ENCODE peak calls at places on chromosomes 4 and X, in four cellular contexts. J, L, S and Z are unnamed samples.

GRCh38 chrX:13598877-13599276 is 29.5 kb downstream of the EGFL6 start:
- DNase-seq in J (no peak), L (no peak), S (no peak), Z (no peak)

GRCh38 chr4:152278505-152279301 is 257.2 kb downstream of the FBXW7 start:
- DNase-seq in J (no peak), L (no peak), S (no peak), Z (peak; percentile 18)

GRCh38 chr4:2792711-2793577 is at the start of gene SH3BP2:
- DNase-seq in J (peak; percentile 5), L (no peak), S (peak; percentile 47), Z (no peak)

GRCh38 chr4:139243448-139244365 is 36.3 kb downstream of the MGARP start:
- DNase-seq in J (no peak), L (no peak), S (peak; percentile 99), Z (no peak)

GRCh38 chr4:70583952-70584834 is 7.9 kb upstream of the AMBN start:
- DNase-seq in J (peak; percentile 66), L (no peak), S (no peak), Z (peak; percentile 31)

GRCh38 chr4:53688186-53688790 is 97.0 kb upstream of the LNX1 start:
- DNase-seq in J (no peak), L (no peak), S (peak; percentile 99), Z (no peak)

GRCh38 chr4:16011173-16011572 is 48.2 kb upstream of the FGFBP2 start:
- DNase-seq in J (no peak), L (no peak), S (no peak), Z (no peak)

GRCh38 chr4:8058031-8058479 is 100.6 kb downstream of the ABLIM2 start:
- DNase-seq in J (no peak), L (peak; percentile 21), S (no peak), Z (no peak)

GRCh38 chr4:88765729-88766128 is 68.1 kb upstream of the NAP1L5 start:
- DNase-seq in J (no peak), L (no peak), S (peak; percentile 83), Z (no peak)

GRCh38 chrX:53356186-53356585 is 66.3 kb downstream of the SMC1A start:
- DNase-seq in J (no peak), L (no peak), S (no peak), Z (no peak)

GRCh38 chr4:78721739-78722138 is 54.4 kb upstream of the BMP2K start:
- DNase-seq in J (no peak), L (no peak), S (no peak), Z (no peak)

GRCh38 chrX:37302569-37302968 is 46.6 kb upstream of the PRRG1 start:
- DNase-seq in J (no peak), L (no peak), S (peak; percentile 21), Z (no peak)

GRCh38 chrX:40504801-40505605 is 75.8 kb upstream of the ATP6AP2 start:
- DNase-seq in J (no peak), L (no peak), S (peak; percentile 61), Z (no peak)

GRCh38 chrX:124414281-124414680 is 67.9 kb downstream of the SH2D1A start:
- DNase-seq in J (no peak), L (no peak), S (no peak), Z (no peak)

GRCh38 chrX:39633293-39633692 is 464.5 kb downstream of the BCOR start:
- DNase-seq in J (no peak), L (no peak), S (no peak), Z (peak; percentile 79)

GRCh38 chr4:90190510-90190909 is 63.3 kb downstream of the CCSER1 start:
- DNase-seq in J (no peak), L (no peak), S (no peak), Z (no peak)